ENCODE peak calls at places on chromosomes 3 and 15, in nine cellular contexts. N, T, W, V, Q, B, X, L and F are unnamed samples.

GRCh38 chr3:98563661-98564281 is 29.6 kb downstream of the CPOX start:
- DNase-seq in V (no peak), T (no peak), L (no peak), N (no peak), Q (no peak), X (no peak), W (no peak), B (no peak), F (peak)

GRCh38 chr3:108296239-108296638 is at the start of gene HHLA2:
- DNase-seq in X (no peak), V (no peak), B (no peak), N (no peak), T (no peak), L (no peak), Q (no peak), W (no peak), F (no peak)

GRCh38 chr3:13769422-13769821 is 110.4 kb downstream of the WNT7A start:
- DNase-seq in T (no peak), W (no peak), X (no peak), Q (no peak), V (no peak), B (no peak), N (no peak), L (no peak), F (no peak)

GRCh38 chr15:88069561-88069960 is 187.0 kb downstream of the NTRK3 start:
- DNase-seq in N (no peak), L (no peak), X (no peak), T (no peak), B (no peak), W (no peak), Q (no peak), V (no peak), F (no peak)

GRCh38 chr3:182028081-182028480 is 316.4 kb downstream of the SOX2 start:
- DNase-seq in V (no peak), Q (no peak), B (no peak), W (no peak), L (no peak), T (no peak), X (no peak), N (no peak), F (no peak)

GRCh38 chr15:25883860-25884259 is 20.7 kb upstream of the ATP10A start:
- DNase-seq in X (no peak), Q (no peak), N (no peak), B (no peak), V (no peak), W (no peak), L (no peak), T (no peak), F (no peak)

GRCh38 chr3:9404680-9405079 is 7.3 kb downstream of the SETD5 start:
- DNase-seq in L (no peak), N (no peak), W (no peak), T (no peak), V (no peak), X (no peak), B (no peak), Q (no peak), F (no peak)

GRCh38 chr3:104316118-104316517 is 1050.6 kb upstream of the ALCAM start:
- DNase-seq in B (no peak), N (no peak), L (no peak), Q (no peak), V (no peak), W (no peak), T (no peak), X (no peak), F (no peak)

GRCh38 chr3:156311431-156311830 is 191.1 kb downstream of the KCNAB1 start:
- DNase-seq in W (no peak), X (no peak), T (no peak), B (no peak), L (no peak), N (no peak), V (no peak), Q (no peak), F (no peak)

GRCh38 chr3:14522129-14522691 is 17.9 kb downstream of the GRIP2 start:
- DNase-seq in X (no peak), W (peak), L (no peak), T (peak), N (no peak), B (no peak), V (no peak), Q (no peak), F (no peak)

GRCh38 chr3:168659015-168659414 is 563.3 kb upstream of the GOLIM4 start:
- DNase-seq in N (no peak), V (no peak), B (no peak), L (no peak), Q (no peak), X (no peak), W (no peak), T (no peak), F (no peak)